ENCODE peak calls at places on chromosomes 4 and X, in nine cellular contexts. One of them, this sample, is unnamed. For H3K4me1 and H3K9me3, the result is how much of the 10 kb centered on the place peaks cover.

GRCh38 chr4:181647396-181648107 is 595.6 kb upstream of the TENM3 start:
- DNase-seq in effector memory CD4-positive, alpha-beta T cell: no peak
- DNase-seq in fibroblast of lung: no peak
- DNase-seq in endodermal cell: no peak
- DNase-seq in psoas muscle: no peak
- DNase-seq in tibial nerve: no peak
- DNase-seq in ascending aorta: no peak
- DNase-seq in tibial artery: no peak
- DNase-seq in heart right ventricle: no peak
- DNase-seq in this sample: no peak

GRCh38 chrX:39336709-39337294 is 535.5 kb downstream of the MID1IP1 start:
- DNase-seq in effector memory CD4-positive, alpha-beta T cell: no peak
- DNase-seq in fibroblast of lung: peak
- DNase-seq in endodermal cell: no peak
- DNase-seq in psoas muscle: no peak
- DNase-seq in tibial nerve: no peak
- DNase-seq in ascending aorta: peak
- DNase-seq in tibial artery: no peak
- DNase-seq in heart right ventricle: no peak
- DNase-seq in this sample: no peak

GRCh38 chrX:136162827-136163427 is 15.6 kb downstream of the FHL1 start:
- DNase-seq in effector memory CD4-positive, alpha-beta T cell: no peak
- DNase-seq in fibroblast of lung: peak
- DNase-seq in endodermal cell: peak
- DNase-seq in psoas muscle: peak
- DNase-seq in tibial nerve: no peak
- DNase-seq in ascending aorta: peak
- DNase-seq in tibial artery: peak
- DNase-seq in heart right ventricle: peak
- DNase-seq in this sample: peak

GRCh38 chrX:25277574-25277973 is 261.8 kb upstream of the ARX start:
- DNase-seq in effector memory CD4-positive, alpha-beta T cell: no peak
- DNase-seq in fibroblast of lung: no peak
- DNase-seq in endodermal cell: no peak
- DNase-seq in psoas muscle: no peak
- DNase-seq in tibial nerve: no peak
- DNase-seq in ascending aorta: no peak
- DNase-seq in tibial artery: no peak
- DNase-seq in heart right ventricle: no peak
- DNase-seq in this sample: no peak

GRCh38 chr4:2292679-2293108 is 30.8 kb upstream of the MXD4 start:
- DNase-seq in effector memory CD4-positive, alpha-beta T cell: no peak
- DNase-seq in fibroblast of lung: peak
- DNase-seq in endodermal cell: no peak
- DNase-seq in psoas muscle: no peak
- DNase-seq in tibial nerve: no peak
- DNase-seq in ascending aorta: peak
- DNase-seq in tibial artery: peak
- DNase-seq in heart right ventricle: no peak
- DNase-seq in this sample: no peak

GRCh38 chr4:6594826-6595355 is 19.9 kb downstream of the MAN2B2 start:
- DNase-seq in effector memory CD4-positive, alpha-beta T cell: no peak
- DNase-seq in fibroblast of lung: no peak
- DNase-seq in endodermal cell: no peak
- DNase-seq in psoas muscle: no peak
- DNase-seq in tibial nerve: no peak
- DNase-seq in ascending aorta: no peak
- DNase-seq in tibial artery: no peak
- DNase-seq in heart right ventricle: no peak
- DNase-seq in this sample: no peak

GRCh38 chr4:37232315-37232714 is 12.2 kb upstream of the NWD2 start:
- DNase-seq in effector memory CD4-positive, alpha-beta T cell: no peak
- DNase-seq in fibroblast of lung: no peak
- DNase-seq in endodermal cell: no peak
- DNase-seq in psoas muscle: no peak
- DNase-seq in tibial nerve: no peak
- DNase-seq in ascending aorta: no peak
- DNase-seq in tibial artery: no peak
- DNase-seq in heart right ventricle: no peak
- DNase-seq in this sample: no peak

GRCh38 chr4:117773067-117773946 is 261.0 kb upstream of the NDST3 start:
- DNase-seq in effector memory CD4-positive, alpha-beta T cell: no peak
- DNase-seq in fibroblast of lung: peak
- DNase-seq in endodermal cell: no peak
- DNase-seq in psoas muscle: no peak
- DNase-seq in tibial nerve: no peak
- DNase-seq in ascending aorta: no peak
- DNase-seq in tibial artery: no peak
- DNase-seq in heart right ventricle: no peak
- DNase-seq in this sample: no peak

GRCh38 chr4:140568507-140569306 is at the start of gene UCP1:
- DNase-seq in effector memory CD4-positive, alpha-beta T cell: no peak
- DNase-seq in fibroblast of lung: peak
- DNase-seq in endodermal cell: peak
- DNase-seq in psoas muscle: peak
- DNase-seq in tibial nerve: no peak
- DNase-seq in ascending aorta: no peak
- DNase-seq in tibial artery: peak
- DNase-seq in heart right ventricle: peak
- DNase-seq in this sample: peak

GRCh38 chr4:126630171-126630570 is 1002.6 kb upstream of the INTU start:
- DNase-seq in effector memory CD4-positive, alpha-beta T cell: no peak
- DNase-seq in fibroblast of lung: no peak
- DNase-seq in endodermal cell: no peak
- DNase-seq in psoas muscle: no peak
- DNase-seq in tibial nerve: no peak
- DNase-seq in ascending aorta: no peak
- DNase-seq in tibial artery: no peak
- DNase-seq in heart right ventricle: no peak
- DNase-seq in this sample: no peak

GRCh38 chrX:123860983-123861382 is 1.1 kb downstream of the XIAP start:
- DNase-seq in effector memory CD4-positive, alpha-beta T cell: no peak
- DNase-seq in fibroblast of lung: no peak
- DNase-seq in endodermal cell: no peak
- DNase-seq in psoas muscle: no peak
- DNase-seq in tibial nerve: no peak
- DNase-seq in ascending aorta: no peak
- DNase-seq in tibial artery: no peak
- DNase-seq in heart right ventricle: no peak
- DNase-seq in this sample: no peak

GRCh38 chr4:79757580-79757979 is 315.4 kb downstream of the ANTXR2 start:
- DNase-seq in effector memory CD4-positive, alpha-beta T cell: no peak
- DNase-seq in fibroblast of lung: peak
- DNase-seq in endodermal cell: no peak
- DNase-seq in psoas muscle: no peak
- DNase-seq in tibial nerve: no peak
- DNase-seq in ascending aorta: no peak
- DNase-seq in tibial artery: no peak
- DNase-seq in heart right ventricle: no peak
- DNase-seq in this sample: no peak

GRCh38 chr4:153620352-153620751 is 63.7 kb upstream of the TLR2 start:
- DNase-seq in effector memory CD4-positive, alpha-beta T cell: no peak
- DNase-seq in fibroblast of lung: no peak
- DNase-seq in endodermal cell: no peak
- DNase-seq in psoas muscle: no peak
- DNase-seq in tibial nerve: no peak
- DNase-seq in ascending aorta: no peak
- DNase-seq in tibial artery: no peak
- DNase-seq in heart right ventricle: no peak
- DNase-seq in this sample: no peak

GRCh38 chr4:179595671-179596410 is 2153.6 kb upstream of the AGA start:
- DNase-seq in effector memory CD4-positive, alpha-beta T cell: no peak
- DNase-seq in fibroblast of lung: peak
- DNase-seq in endodermal cell: no peak
- DNase-seq in psoas muscle: no peak
- DNase-seq in tibial nerve: no peak
- DNase-seq in ascending aorta: no peak
- DNase-seq in tibial artery: no peak
- DNase-seq in heart right ventricle: no peak
- DNase-seq in this sample: no peak

GRCh38 chrX:39814391-39814790 is 283.4 kb downstream of the BCOR start:
- DNase-seq in effector memory CD4-positive, alpha-beta T cell: peak
- DNase-seq in fibroblast of lung: no peak
- DNase-seq in endodermal cell: no peak
- DNase-seq in psoas muscle: no peak
- DNase-seq in tibial nerve: no peak
- DNase-seq in ascending aorta: no peak
- DNase-seq in tibial artery: no peak
- DNase-seq in heart right ventricle: no peak
- DNase-seq in this sample: no peak

GRCh38 chrX:130158311-130158710 is 7.3 kb downstream of the AIFM1 start:
- DNase-seq in effector memory CD4-positive, alpha-beta T cell: no peak
- DNase-seq in fibroblast of lung: no peak
- DNase-seq in endodermal cell: no peak
- DNase-seq in psoas muscle: no peak
- DNase-seq in tibial nerve: no peak
- DNase-seq in ascending aorta: no peak
- DNase-seq in tibial artery: no peak
- DNase-seq in heart right ventricle: no peak
- DNase-seq in this sample: no peak

GRCh38 chr4:144627663-144628076 is 18.3 kb upstream of the HHIP start:
- DNase-seq in effector memory CD4-positive, alpha-beta T cell: no peak
- DNase-seq in fibroblast of lung: peak
- DNase-seq in endodermal cell: no peak
- DNase-seq in psoas muscle: no peak
- DNase-seq in tibial nerve: no peak
- DNase-seq in ascending aorta: no peak
- DNase-seq in tibial artery: no peak
- DNase-seq in heart right ventricle: no peak
- DNase-seq in this sample: no peak

GRCh38 chrX:1330605-1331004 is 6.0 kb upstream of the IL3RA start:
- DNase-seq in effector memory CD4-positive, alpha-beta T cell: no peak
- DNase-seq in fibroblast of lung: no peak
- DNase-seq in endodermal cell: no peak
- DNase-seq in psoas muscle: no peak
- DNase-seq in tibial nerve: no peak
- DNase-seq in ascending aorta: no peak
- DNase-seq in tibial artery: no peak
- DNase-seq in heart right ventricle: no peak
- DNase-seq in this sample: no peak

GRCh38 chrX:1464282-1465131 is 11.8 kb upstream of the ASMTL start:
- DNase-seq in effector memory CD4-positive, alpha-beta T cell: no peak
- DNase-seq in fibroblast of lung: no peak
- DNase-seq in endodermal cell: no peak
- DNase-seq in psoas muscle: no peak
- DNase-seq in tibial nerve: no peak
- DNase-seq in ascending aorta: peak
- DNase-seq in tibial artery: peak
- DNase-seq in heart right ventricle: no peak
- DNase-seq in this sample: no peak

GRCh38 chr4:110160616-110161015 is 37.8 kb downstream of the ELOVL6 start:
- DNase-seq in effector memory CD4-positive, alpha-beta T cell: no peak
- DNase-seq in fibroblast of lung: no peak
- DNase-seq in endodermal cell: no peak
- DNase-seq in psoas muscle: no peak
- DNase-seq in tibial nerve: no peak
- DNase-seq in ascending aorta: no peak
- DNase-seq in tibial artery: no peak
- DNase-seq in heart right ventricle: no peak
- DNase-seq in this sample: no peak

GRCh38 chr4:37715889-37716402 is 29.8 kb upstream of the RELL1 start:
- DNase-seq in effector memory CD4-positive, alpha-beta T cell: no peak
- DNase-seq in fibroblast of lung: peak
- DNase-seq in endodermal cell: no peak
- DNase-seq in psoas muscle: no peak
- DNase-seq in tibial nerve: no peak
- DNase-seq in ascending aorta: no peak
- DNase-seq in tibial artery: no peak
- DNase-seq in heart right ventricle: no peak
- DNase-seq in this sample: no peak

GRCh38 chrX:18542897-18543296 is 117.5 kb downstream of the CDKL5 start:
- DNase-seq in effector memory CD4-positive, alpha-beta T cell: no peak
- DNase-seq in fibroblast of lung: no peak
- DNase-seq in endodermal cell: no peak
- DNase-seq in psoas muscle: no peak
- DNase-seq in tibial nerve: no peak
- DNase-seq in ascending aorta: peak
- DNase-seq in tibial artery: no peak
- DNase-seq in heart right ventricle: no peak
- DNase-seq in this sample: no peak

DNA sequence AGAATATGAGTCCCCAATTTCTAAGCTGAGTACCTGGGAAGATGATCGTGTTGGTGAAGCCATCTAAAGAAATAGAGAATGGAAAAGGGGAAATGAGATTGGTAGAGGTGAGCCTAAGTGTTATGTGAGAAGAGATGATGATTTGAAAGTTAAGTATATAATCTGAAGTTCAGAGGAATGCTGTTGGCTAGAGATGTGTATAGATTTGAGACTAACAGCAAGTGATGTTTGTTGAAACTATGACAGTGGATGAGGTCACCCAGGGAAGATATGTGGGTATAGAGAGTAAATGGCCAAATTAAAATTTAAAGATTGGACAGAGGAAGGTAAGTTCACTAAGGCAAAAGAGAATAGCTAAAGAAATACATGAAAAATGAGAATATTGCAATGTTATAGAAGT is 324.2 kb downstream of the MAPK10 start:
- DNase-seq in effector memory CD4-positive, alpha-beta T cell: no peak
- DNase-seq in fibroblast of lung: peak
- DNase-seq in endodermal cell: no peak
- DNase-seq in psoas muscle: no peak
- DNase-seq in tibial nerve: no peak
- DNase-seq in ascending aorta: no peak
- DNase-seq in tibial artery: no peak
- DNase-seq in heart right ventricle: no peak
- DNase-seq in this sample: no peak
- H3K4me1 ChIP-seq in effector memory CD4-positive, alpha-beta T cell: under half
- H3K4me1 ChIP-seq in fibroblast of lung: under half
- H3K4me1 ChIP-seq in endodermal cell: under half
- H3K4me1 ChIP-seq in psoas muscle: under half
- H3K4me1 ChIP-seq in tibial nerve: under half
- H3K4me1 ChIP-seq in ascending aorta: under half
- H3K4me1 ChIP-seq in tibial artery: under half
- H3K4me1 ChIP-seq in heart right ventricle: under half
- H3K4me1 ChIP-seq in this sample: under half

GRCh38 chr4:18858229-18858922 is 836.8 kb upstream of the LCORL start:
- DNase-seq in effector memory CD4-positive, alpha-beta T cell: no peak
- DNase-seq in fibroblast of lung: no peak
- DNase-seq in endodermal cell: no peak
- DNase-seq in psoas muscle: no peak
- DNase-seq in tibial nerve: no peak
- DNase-seq in ascending aorta: no peak
- DNase-seq in tibial artery: no peak
- DNase-seq in heart right ventricle: no peak
- DNase-seq in this sample: no peak
- H3K9me3 ChIP-seq in effector memory CD4-positive, alpha-beta T cell: under half
- H3K9me3 ChIP-seq in fibroblast of lung: under half
- H3K9me3 ChIP-seq in endodermal cell: under half
- H3K9me3 ChIP-seq in psoas muscle: under half
- H3K9me3 ChIP-seq in tibial nerve: under half
- H3K9me3 ChIP-seq in ascending aorta: under half
- H3K9me3 ChIP-seq in tibial artery: under half
- H3K9me3 ChIP-seq in heart right ventricle: under half
- H3K9me3 ChIP-seq in this sample: under half

GRCh38 chr4:41437264-41437566 is 100.7 kb upstream of the LIMCH1 start:
- DNase-seq in effector memory CD4-positive, alpha-beta T cell: no peak
- DNase-seq in fibroblast of lung: no peak
- DNase-seq in endodermal cell: no peak
- DNase-seq in psoas muscle: no peak
- DNase-seq in tibial nerve: no peak
- DNase-seq in ascending aorta: no peak
- DNase-seq in tibial artery: no peak
- DNase-seq in heart right ventricle: no peak
- DNase-seq in this sample: peak
- H3K4me1 ChIP-seq in effector memory CD4-positive, alpha-beta T cell: under half
- H3K4me1 ChIP-seq in fibroblast of lung: under half
- H3K4me1 ChIP-seq in endodermal cell: under half
- H3K4me1 ChIP-seq in psoas muscle: half or more
- H3K4me1 ChIP-seq in tibial nerve: under half
- H3K4me1 ChIP-seq in ascending aorta: under half
- H3K4me1 ChIP-seq in tibial artery: under half
- H3K4me1 ChIP-seq in heart right ventricle: half or more
- H3K4me1 ChIP-seq in this sample: half or more

GRCh38 chrX:47448165-47448806 is 34.7 kb downstream of the ZNF41 start:
- DNase-seq in effector memory CD4-positive, alpha-beta T cell: no peak
- DNase-seq in fibroblast of lung: no peak
- DNase-seq in endodermal cell: no peak
- DNase-seq in psoas muscle: no peak
- DNase-seq in tibial nerve: no peak
- DNase-seq in ascending aorta: no peak
- DNase-seq in tibial artery: no peak
- DNase-seq in heart right ventricle: no peak
- DNase-seq in this sample: no peak
- H3K9me3 ChIP-seq in effector memory CD4-positive, alpha-beta T cell: under half
- H3K9me3 ChIP-seq in fibroblast of lung: under half
- H3K9me3 ChIP-seq in endodermal cell: under half
- H3K9me3 ChIP-seq in psoas muscle: under half
- H3K9me3 ChIP-seq in tibial nerve: under half
- H3K9me3 ChIP-seq in ascending aorta: half or more
- H3K9me3 ChIP-seq in tibial artery: under half
- H3K9me3 ChIP-seq in heart right ventricle: under half
- H3K9me3 ChIP-seq in this sample: under half